ENCODE peak calls at places on chromosomes 16 and 17, in nine cellular contexts. B is amniotic stem cell, D is fibroblast of mammary gland, M is cardiac fibroblast, N is HFFc6, J is astrocyte of the cerebellum, G is astrocyte of the hippocampus, S is activated T-cell treated with anti-CD3 and anti-CD28 coated beads for 48 hours, H is fibroblast of lung. E is an unnamed sample.

GRCh38 chr17:21275579-21276339 is 8.8 kb upstream of the MAP2K3 start:
- DNase-seq in B (peak; percentile 59), D (peak; percentile 63), M (peak; percentile 75), N (peak; percentile 81), J (no peak), G (peak; percentile 93), S (peak; percentile 96), H (peak; percentile 75), E (peak; percentile 99)

GRCh38 chr16:11135167-11135973 is 120.6 kb downstream of the SOCS1 start:
- DNase-seq in B (no peak), D (peak; percentile 51), M (peak; percentile 52), N (peak; percentile 55), J (no peak), G (no peak), S (no peak), H (peak; percentile 67), E (no peak)

GRCh38 chr16:9309844-9310243 is 218.4 kb downstream of the HAPSTR1 start:
- DNase-seq in B (no peak), D (no peak), M (no peak), N (no peak), J (no peak), G (no peak), S (no peak), H (no peak), E (no peak)

GRCh38 chr17:43790311-43790940 is 10.2 kb downstream of the CFAP97D1 start:
- DNase-seq in B (no peak), D (no peak), M (no peak), N (peak; percentile 6), J (no peak), G (no peak), S (no peak), H (no peak), E (no peak)

GRCh38 chr17:7097940-7098339 is 16.7 kb downstream of the ASGR2 start:
- DNase-seq in B (no peak), D (no peak), M (peak; percentile 18), N (peak; percentile 3), J (no peak), G (no peak), S (no peak), H (peak; percentile 4), E (no peak)

GRCh38 chr16:6131526-6132050 is 1034.0 kb upstream of the EEF2KMT start:
- DNase-seq in B (no peak), D (no peak), M (no peak), N (no peak), J (no peak), G (no peak), S (no peak), H (no peak), E (no peak)

GRCh38 chr17:1294157-1294717 is 14.8 kb downstream of the TRARG1 start:
- DNase-seq in B (no peak), D (no peak), M (no peak), N (no peak), J (no peak), G (no peak), S (peak; percentile 42), H (no peak), E (peak; percentile 32)

GRCh38 chr17:76139801-76140660 is 1.0 kb downstream of the FOXJ1 start:
- DNase-seq in B (no peak), D (peak; percentile 7), M (no peak), N (no peak), J (no peak), G (no peak), S (peak; percentile 52), H (no peak), E (peak; percentile 59)

GRCh38 chr17:44760474-44761308 is 1.9 kb downstream of the ADAM11 start:
- DNase-seq in B (no peak), D (no peak), M (no peak), N (no peak), J (no peak), G (no peak), S (no peak), H (no peak), E (no peak)

GRCh38 chr17:79922161-79922569 is 82.9 kb upstream of the CBX4 start:
- DNase-seq in B (no peak), D (no peak), M (no peak), N (no peak), J (no peak), G (no peak), S (no peak), H (no peak), E (no peak)

GRCh38 chr16:80680839-80681238 is 123.6 kb downstream of the CDYL2 start:
- DNase-seq in B (no peak), D (no peak), M (no peak), N (no peak), J (no peak), G (no peak), S (no peak), H (no peak), E (no peak)

GRCh38 chr16:12361016-12361415 is 384.5 kb downstream of the SNX29 start:
- DNase-seq in B (no peak), D (no peak), M (no peak), N (no peak), J (no peak), G (no peak), S (no peak), H (no peak), E (no peak)

GRCh38 chr17:18860161-18860972 is 2.4 kb downstream of the PRPSAP2 start:
- DNase-seq in B (no peak), D (peak; percentile 27), M (peak; percentile 33), N (no peak), J (no peak), G (no peak), S (no peak), H (no peak), E (no peak)

GRCh38 chr16:65728172-65728571 is 606.3 kb upstream of the CDH11 start:
- DNase-seq in B (no peak), D (no peak), M (no peak), N (no peak), J (no peak), G (peak; percentile 4), S (no peak), H (no peak), E (no peak)

GRCh38 chr17:56144205-56144604 is 9.1 kb upstream of the ANKFN1 start:
- DNase-seq in B (no peak), D (no peak), M (no peak), N (no peak), J (no peak), G (no peak), S (no peak), H (no peak), E (no peak)

GRCh38 chr17:67891481-67892119 is 66.3 kb downstream of the BPTF start:
- DNase-seq in B (peak; percentile 27), D (peak; percentile 82), M (peak; percentile 79), N (peak; percentile 35), J (peak; percentile 12), G (peak; percentile 27), S (no peak), H (peak; percentile 67), E (no peak)

GRCh38 chr16:558298-559020 is 1.7 kb upstream of the PRR35 start:
- DNase-seq in B (no peak), D (no peak), M (no peak), N (no peak), J (no peak), G (no peak), S (no peak), H (no peak), E (no peak)

GRCh38 chr17:3911271-3912053 is 4.8 kb downstream of the P2RX1 start:
- DNase-seq in B (no peak), D (no peak), M (no peak), N (no peak), J (no peak), G (no peak), S (peak; percentile 70), H (no peak), E (peak; percentile 67)

GRCh38 chr17:66915204-66915611 is 49.3 kb upstream of the CACNG4 start:
- DNase-seq in B (no peak), D (no peak), M (peak; percentile 14), N (no peak), J (no peak), G (peak; percentile 43), S (no peak), H (no peak), E (no peak)

GRCh38 chr17:38606646-38607611 is 1.2 kb upstream of the SRCIN1 start:
- DNase-seq in B (no peak), D (no peak), M (no peak), N (no peak), J (no peak), G (no peak), S (no peak), H (no peak), E (no peak)

GRCh38 chr17:65776890-65777289 is 215.4 kb upstream of the AXIN2 start:
- DNase-seq in B (no peak), D (no peak), M (no peak), N (no peak), J (no peak), G (no peak), S (no peak), H (no peak), E (no peak)

GRCh38 chr16:23597003-23597756 is 1.1 kb upstream of the NDUFAB1 start:
- DNase-seq in B (no peak), D (peak; percentile 11), M (no peak), N (peak; percentile 19), J (no peak), G (no peak), S (peak; percentile 10), H (no peak), E (no peak)

GRCh38 chr16:61611847-61612491 is 424.3 kb downstream of the CDH8 start:
- DNase-seq in B (no peak), D (no peak), M (no peak), N (no peak), J (no peak), G (no peak), S (no peak), H (no peak), E (no peak)

GRCh38 chr16:26715969-26716368 is 350.8 kb upstream of the C16orf82 start:
- DNase-seq in B (no peak), D (no peak), M (no peak), N (no peak), J (no peak), G (no peak), S (no peak), H (no peak), E (no peak)

GRCh38 chr17:59110973-59111372 is 4.3 kb upstream of the TRIM37 start:
- DNase-seq in B (no peak), D (no peak), M (no peak), N (no peak), J (no peak), G (no peak), S (no peak), H (no peak), E (no peak)

GRCh38 chr17:79919164-79919585 is 79.9 kb upstream of the CBX4 start:
- DNase-seq in B (no peak), D (no peak), M (no peak), N (no peak), J (no peak), G (peak; percentile 68), S (no peak), H (no peak), E (no peak)

GRCh38 chr17:43219001-43219400 is 7.3 kb downstream of the TMEM106A start:
- DNase-seq in B (no peak), D (no peak), M (no peak), N (no peak), J (no peak), G (no peak), S (no peak), H (no peak), E (no peak)

GRCh38 chr17:53721101-53721500 is 101.6 kb upstream of the KIF2B start:
- DNase-seq in B (no peak), D (no peak), M (peak; percentile 3), N (no peak), J (no peak), G (no peak), S (no peak), H (peak; percentile 8), E (no peak)

GRCh38 chr17:36978810-36979584 is 30.2 kb downstream of the AATF start:
- DNase-seq in B (no peak), D (no peak), M (no peak), N (no peak), J (no peak), G (peak; percentile 36), S (no peak), H (peak; percentile 11), E (no peak)

GRCh38 chr17:43779145-43780125 is 658 bp upstream of the DUSP3 start:
- DNase-seq in B (no peak), D (no peak), M (peak; percentile 41), N (no peak), J (no peak), G (no peak), S (no peak), H (no peak), E (no peak)

GRCh38 chr17:2393954-2394749 is 6.7 kb downstream of the MNT start:
- DNase-seq in B (no peak), D (no peak), M (no peak), N (no peak), J (no peak), G (no peak), S (no peak), H (no peak), E (no peak)

E was measured in stimulated activated CD4-positive, alpha-beta T cell treated with anti-CD3 and anti-CD28 coated beads, Interleukin-4, amount 100 ng/mL, for 1 hour.